ENCODE peak calls at places on chromosomes 1 and 21, in eight cellular contexts. W is heart right ventricle, S is adrenal gland, D is cardiac muscle cell, R is breast epithelium, E is uterus, G is upper lobe of right lung, Y is vagina. X is an unnamed sample. For H3K27me3, the result is how much of the 10 kb centered on the place peaks cover.

GRCh38 chr21:42144221-42144620 is 73.1 kb downstream of the UMODL1 start:
- DNase-seq in E (no peak), W (no peak), G (no peak), S (no peak), D (no peak), Y (no peak), R (no peak), X (no peak)

GRCh38 chr21:38804030-38804616 is 1.6 kb upstream of the ETS2 start:
- DNase-seq in S (no peak), G (no peak), R (no peak), W (no peak), E (no peak), D (no peak), Y (no peak), X (no peak)

GRCh38 chr21:45162809-45163208 is 88.4 kb downstream of the ADARB1 start:
- DNase-seq in G (no peak), W (no peak), D (no peak), Y (no peak), R (peak), E (no peak), S (no peak), X (no peak)

GRCh38 chr1:202143011-202143767 is 1.3 kb downstream of the ARL8A start:
- DNase-seq in Y (no peak), W (peak), S (peak), D (no peak), E (peak), G (no peak), R (no peak), X (no peak)

GRCh38 chr1:228837817-228838716 is 102.8 kb downstream of the RHOU start:
- DNase-seq in W (peak), G (no peak), R (peak), Y (no peak), D (peak), S (peak), E (peak), X (peak)

GRCh38 chr1:3668585-3669300 is 16.4 kb downstream of the TP73 start:
- DNase-seq in W (peak), G (peak), D (peak), R (peak), S (peak), E (no peak), Y (no peak), X (no peak)

GRCh38 chr1:60875139-60875538 is 207.2 kb upstream of the NFIA start:
- DNase-seq in D (no peak), R (no peak), W (no peak), E (no peak), G (no peak), Y (no peak), S (no peak), X (no peak)

GRCh38 chr1:79355073-79355472 is 348.5 kb upstream of the ADGRL4 start:
- DNase-seq in Y (no peak), D (no peak), R (no peak), W (no peak), G (no peak), E (no peak), S (no peak), X (peak)

GRCh38 chr1:182615468-182616129 is 11.4 kb upstream of the RGS16 start:
- DNase-seq in S (no peak), E (peak), Y (no peak), G (peak), R (peak), W (peak), D (peak), X (no peak)

GRCh38 chr1:12339861-12340557 is 110.2 kb downstream of the VPS13D start:
- DNase-seq in S (no peak), G (no peak), R (no peak), E (no peak), W (no peak), Y (no peak), D (no peak), X (no peak)

GRCh38 chr1:235649722-235650163 is at the start of gene GNG4:
- DNase-seq in Y (no peak), E (no peak), D (peak), W (no peak), R (no peak), G (no peak), S (no peak), X (no peak)

GRCh38 chr1:235651170-235651806 is 1.7 kb upstream of the GNG4 start:
- DNase-seq in R (no peak), S (no peak), D (no peak), G (no peak), Y (no peak), W (no peak), E (no peak), X (no peak)

GRCh38 chr1:235650341-235651169 is 971 bp upstream of the GNG4 start:
- DNase-seq in D (peak), Y (no peak), E (no peak), R (no peak), G (no peak), S (no peak), W (no peak), X (no peak)

GRCh38 chr1:235648954-235649721 is 446 bp downstream of the GNG4 start:
- DNase-seq in S (peak), W (peak), G (peak), R (peak), D (peak), E (peak), Y (no peak), X (no peak)

GRCh38 chr1:235652364-235652763 is 2.8 kb upstream of the GNG4 start:
- DNase-seq in R (no peak), Y (no peak), D (no peak), W (no peak), G (no peak), S (no peak), E (no peak), X (no peak)
- H3K27me3 ChIP-seq in R (under half), Y (under half), D (half or more), W (under half), G (half or more), S (under half), E (under half), X (under half)

DNA sequence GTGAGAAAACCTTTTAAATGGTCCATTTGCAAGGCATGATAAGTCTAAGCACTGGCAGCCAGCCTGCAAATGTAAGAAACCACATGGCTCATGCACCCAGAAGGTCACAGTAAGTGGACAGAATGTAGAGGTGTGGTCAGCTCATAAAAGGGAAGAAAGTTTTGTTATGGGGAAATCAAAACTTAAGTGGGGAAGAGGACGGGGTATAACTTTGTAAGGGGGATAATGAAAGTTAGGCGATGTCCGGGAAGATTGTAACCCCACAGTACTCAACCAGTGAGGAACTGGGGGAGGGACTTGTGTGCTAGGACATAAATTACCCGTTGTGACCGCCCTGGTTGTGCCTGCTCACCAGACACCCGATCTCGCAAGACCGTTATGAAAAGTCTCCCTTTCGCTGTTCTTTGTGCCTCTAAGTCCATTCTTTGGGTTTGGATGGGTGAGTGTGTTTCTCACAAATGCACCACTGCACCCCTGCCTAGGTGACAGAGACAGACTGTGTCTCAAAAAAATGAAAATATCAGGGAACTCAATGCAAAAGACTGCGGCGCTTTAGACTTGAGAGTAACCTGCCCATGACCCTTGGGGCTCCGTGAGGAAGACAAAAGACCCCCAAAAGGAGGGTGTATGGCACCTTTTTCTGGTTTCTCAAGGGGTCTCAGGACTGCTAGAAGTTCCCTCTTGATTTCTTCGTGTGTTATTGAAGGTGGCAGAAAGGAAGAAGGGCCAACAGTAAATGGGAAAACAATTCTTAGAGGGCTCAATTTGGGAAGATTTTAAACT is 28.6 kb upstream of the ZNF496 start:
- DNase-seq in R (no peak), S (peak), Y (no peak), W (no peak), E (peak), D (no peak), G (no peak), X (no peak)
- H3K4me3 ChIP-seq in R (no peak), S (no peak), Y (peak), W (no peak), E (no peak), D (no peak), G (no peak), X (no peak)

GRCh38 chr1:8910331-8910730 is 31.8 kb upstream of the ENO1 start:
- DNase-seq in Y (no peak), W (no peak), G (no peak), E (no peak), S (no peak), D (no peak), R (no peak), X (no peak)
- TF ChIP-seq CTCF in Y (no peak), W (no peak), G (no peak), E (no peak), S (no peak), D (no peak), R (no peak), X (no peak)

GRCh38 chr1:227166559-227166958 is 151.7 kb downstream of the CDC42BPA start:
- DNase-seq in W (no peak), D (no peak), R (no peak), E (no peak), S (no peak), Y (no peak), G (no peak), X (no peak)

GRCh38 chr1:227170361-227171166 is 147.7 kb downstream of the CDC42BPA start:
- DNase-seq in D (no peak), E (no peak), R (no peak), S (no peak), G (no peak), Y (no peak), W (no peak), X (peak)

GRCh38 chr1:227169322-227169721 is 149.0 kb downstream of the CDC42BPA start:
- DNase-seq in Y (no peak), G (no peak), S (no peak), W (no peak), D (no peak), R (no peak), E (no peak), X (no peak)

GRCh38 chr1:227161470-227161869 is 156.8 kb downstream of the CDC42BPA start:
- DNase-seq in S (no peak), R (no peak), G (no peak), D (no peak), Y (no peak), W (no peak), E (no peak), X (no peak)

GRCh38 chr1:227167276-227167829 is 150.9 kb downstream of the CDC42BPA start:
- DNase-seq in R (no peak), E (no peak), W (no peak), S (no peak), Y (no peak), G (no peak), D (no peak), X (no peak)
- H3K27me3 ChIP-seq in R (under half), E (under half), W (under half), S (under half), Y (under half), G (under half), D (under half), X (under half)

DNA sequence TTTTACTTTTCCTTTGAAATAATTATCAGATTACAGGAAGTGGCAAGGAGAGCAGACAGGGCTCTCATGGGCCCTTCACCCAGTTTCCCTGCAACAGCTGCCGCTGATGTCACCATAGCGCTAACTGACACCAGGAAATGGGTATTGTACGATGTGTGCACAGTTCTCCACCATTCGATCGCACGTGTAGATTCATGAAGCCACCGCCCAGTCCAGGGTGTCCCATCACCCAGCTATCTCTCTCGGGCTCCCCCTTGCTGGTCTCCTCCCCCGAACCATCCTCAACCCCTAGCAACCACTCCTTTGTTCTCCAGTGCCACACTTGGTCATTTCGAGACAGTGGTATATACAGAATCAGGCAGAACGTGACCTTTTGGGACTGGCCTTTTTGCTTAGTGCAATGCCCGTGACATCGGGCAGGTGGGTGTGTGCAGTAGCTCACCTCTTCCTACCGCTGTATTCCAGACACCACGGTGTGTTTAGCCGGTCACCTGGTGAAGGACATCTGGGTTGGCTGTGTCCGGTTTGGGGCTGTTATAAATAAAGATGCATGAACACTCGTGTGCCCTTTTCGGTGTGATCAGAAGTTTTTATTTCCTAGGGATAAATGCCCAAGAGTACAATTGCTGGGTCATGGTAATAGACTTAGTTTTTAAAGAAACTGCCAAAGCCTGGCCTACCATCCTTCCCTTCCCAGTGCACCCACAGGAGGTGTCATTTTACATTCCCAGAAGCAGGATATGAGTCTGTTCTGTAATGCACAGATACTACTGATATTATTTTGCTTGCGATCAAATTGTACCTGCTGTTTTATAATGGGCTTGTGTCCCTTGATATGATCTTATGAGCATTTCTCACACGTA is 118.5 kb downstream of the CRYAA start:
- DNase-seq in G (peak), D (no peak), S (no peak), W (no peak), E (no peak), Y (no peak), R (no peak), X (no peak)
- H3K4me3 ChIP-seq in G (no peak), D (no peak), S (no peak), W (no peak), E (no peak), Y (no peak), R (no peak), X (no peak)

DNA sequence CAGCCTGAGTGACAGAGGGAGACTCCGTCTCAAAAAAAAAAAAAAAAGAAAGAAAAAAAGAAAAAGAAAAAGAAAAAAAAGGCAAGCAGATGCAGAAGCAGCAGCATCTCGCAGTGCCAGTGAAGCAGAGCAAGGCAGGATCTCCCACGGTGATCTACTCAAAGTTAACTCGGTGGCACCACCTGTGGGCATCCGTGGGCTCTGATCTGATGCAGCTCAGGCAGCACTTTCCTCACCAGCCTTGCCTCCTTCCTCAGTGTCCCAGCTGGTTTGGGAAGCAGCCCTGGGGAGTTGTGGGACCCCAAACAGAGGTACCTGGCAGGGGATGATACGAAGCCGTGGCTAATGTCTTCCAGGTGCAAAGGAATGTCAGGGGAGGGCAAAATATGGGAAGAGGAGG is 104.3 kb upstream of the KRTAP19-8 start:
- DNase-seq in Y (no peak), D (no peak), E (no peak), W (no peak), G (no peak), R (no peak), S (no peak), X (no peak)
- TF ChIP-seq CTCF in Y (no peak), D (no peak), E (no peak), W (no peak), G (no peak), R (no peak), S (no peak), X (no peak)